ENCODE peak calls at places on chromosomes 5 and 9, in six cellular contexts. E is body of pancreas, H is HFFc6, W is GM23338, T is esophagus squamous epithelium, Y is fibroblast of lung. P is an unnamed sample.
A peak's percentile ranks its signal among the peaks of the same experiment; 100 is the strongest.

GRCh38 chr5:171155621-171156020 is 153.4 kb upstream of the TLX3 start:
- DNase-seq in E (no peak), H (peak; percentile 45), W (no peak), T (no peak), Y (peak; percentile 33), P (no peak)

GRCh38 chr5:10635257-10635860 is 71.5 kb downstream of the ANKRD33B start:
- DNase-seq in E (no peak), H (peak; percentile 40), W (no peak), T (no peak), Y (peak; percentile 43), P (no peak)

GRCh38 chr5:175715627-175716522 is 58.0 kb downstream of the HRH2 start:
- DNase-seq in E (no peak), H (no peak), W (no peak), T (no peak), Y (no peak), P (no peak)

GRCh38 chr9:69885931-69886330 is 65.3 kb downstream of the CFAP95 start:
- DNase-seq in E (no peak), H (no peak), W (no peak), T (no peak), Y (no peak), P (no peak)

GRCh38 chr5:2865856-2866546 is 114.5 kb upstream of the IRX2 start:
- DNase-seq in E (no peak), H (no peak), W (no peak), T (no peak), Y (no peak), P (no peak)

GRCh38 chr9:129312251-129312650 is 134.2 kb upstream of the IER5L start:
- DNase-seq in E (no peak), H (no peak), W (no peak), T (no peak), Y (no peak), P (no peak)

GRCh38 chr9:99801775-99802174 is 19.9 kb upstream of the NR4A3 start:
- DNase-seq in E (no peak), H (no peak), W (no peak), T (no peak), Y (no peak), P (no peak)

GRCh38 chr5:123460296-123460729 is 37.1 kb upstream of the CEP120 start:
- DNase-seq in E (peak; percentile 21), H (no peak), W (peak; percentile 50), T (no peak), Y (no peak), P (no peak)

GRCh38 chr5:132387649-132388117 is 18.2 kb downstream of the SLC22A5 start:
- DNase-seq in E (peak; percentile 41), H (peak; percentile 96), W (no peak), T (no peak), Y (peak; percentile 99), P (no peak)

GRCh38 chr9:134234001-134234660 is 69.8 kb upstream of the RNU6ATAC start:
- DNase-seq in E (no peak), H (no peak), W (no peak), T (no peak), Y (no peak), P (no peak)

GRCh38 chr5:82938901-82939300 is 138.3 kb downstream of the TMEM167A start:
- DNase-seq in E (no peak), H (no peak), W (no peak), T (no peak), Y (no peak), P (no peak)

GRCh38 chr9:90001756-90002155 is 396.9 kb downstream of the GADD45G start:
- DNase-seq in E (no peak), H (no peak), W (no peak), T (no peak), Y (no peak), P (no peak)

GRCh38 chr5:3022665-3023064 is 271.2 kb upstream of the IRX2 start:
- DNase-seq in E (no peak), H (no peak), W (no peak), T (no peak), Y (no peak), P (no peak)

GRCh38 chr9:8750639-8751041 is 951.1 kb upstream of the DMAC1 start:
- DNase-seq in E (no peak), H (no peak), W (peak; percentile 27), T (no peak), Y (peak; percentile 29), P (no peak)

GRCh38 chr5:1521671-1522600 is 1.8 kb downstream of the LPCAT1 start:
- DNase-seq in E (peak; percentile 11), H (peak; percentile 61), W (peak; percentile 58), T (no peak), Y (peak; percentile 72), P (no peak)

GRCh38 chr5:71907001-71907564 is 188.0 kb downstream of the CARTPT start:
- DNase-seq in E (no peak), H (no peak), W (no peak), T (no peak), Y (no peak), P (no peak)

GRCh38 chr9:79689576-79689975 is 117.8 kb downstream of the TLE4 start:
- DNase-seq in E (no peak), H (no peak), W (no peak), T (no peak), Y (no peak), P (no peak)

GRCh38 chr5:86546050-86546449 is 71.7 kb upstream of the COX7C start:
- DNase-seq in E (no peak), H (no peak), W (peak; percentile 19), T (no peak), Y (no peak), P (no peak)

GRCh38 chr5:86542532-86542931 is 75.2 kb upstream of the COX7C start:
- DNase-seq in E (no peak), H (no peak), W (no peak), T (no peak), Y (no peak), P (no peak)

DNA sequence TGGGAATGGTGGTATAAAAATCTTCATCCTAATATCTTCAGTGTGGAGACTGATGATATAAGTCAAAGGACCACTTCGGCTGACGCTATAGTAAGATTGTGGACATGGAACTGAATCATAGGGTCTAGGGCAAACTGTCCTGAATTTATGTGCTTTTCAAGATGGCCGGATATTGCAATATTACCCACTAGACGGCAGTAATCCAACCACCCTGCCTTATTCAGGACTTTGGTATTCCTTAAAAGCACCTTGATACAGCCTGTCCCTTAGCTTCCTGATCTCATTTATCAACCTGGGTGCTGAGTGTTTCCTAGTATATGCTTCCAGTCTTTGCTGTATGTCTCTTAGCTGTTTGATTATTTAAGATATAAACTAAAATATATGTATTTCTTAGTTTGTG is 71.2 kb upstream of the COX7C start:
- DNase-seq in E (no peak), H (no peak), W (peak; percentile 32), T (no peak), Y (no peak), P (no peak)
- TF ChIP-seq CTCF in E (no peak), H (no peak), W (peak; percentile 42), T (no peak), Y (no peak), P (no peak)

GRCh38 chr9:21682376-21682775 is 120.1 kb upstream of the MTAP start:
- DNase-seq in E (no peak), H (no peak), W (no peak), T (no peak), Y (no peak), P (no peak)

GRCh38 chr9:21684231-21684630 is 118.2 kb upstream of the MTAP start:
- DNase-seq in E (no peak), H (no peak), W (no peak), T (no peak), Y (no peak), P (no peak)

GRCh38 chr9:21684831-21685362 is 117.5 kb upstream of the MTAP start:
- DNase-seq in E (no peak), H (peak; percentile 62), W (no peak), T (no peak), Y (peak; percentile 36), P (no peak)

GRCh38 chr9:21682981-21683380 is 119.5 kb upstream of the MTAP start:
- DNase-seq in E (no peak), H (peak; percentile 24), W (no peak), T (no peak), Y (peak; percentile 49), P (no peak)

DNA sequence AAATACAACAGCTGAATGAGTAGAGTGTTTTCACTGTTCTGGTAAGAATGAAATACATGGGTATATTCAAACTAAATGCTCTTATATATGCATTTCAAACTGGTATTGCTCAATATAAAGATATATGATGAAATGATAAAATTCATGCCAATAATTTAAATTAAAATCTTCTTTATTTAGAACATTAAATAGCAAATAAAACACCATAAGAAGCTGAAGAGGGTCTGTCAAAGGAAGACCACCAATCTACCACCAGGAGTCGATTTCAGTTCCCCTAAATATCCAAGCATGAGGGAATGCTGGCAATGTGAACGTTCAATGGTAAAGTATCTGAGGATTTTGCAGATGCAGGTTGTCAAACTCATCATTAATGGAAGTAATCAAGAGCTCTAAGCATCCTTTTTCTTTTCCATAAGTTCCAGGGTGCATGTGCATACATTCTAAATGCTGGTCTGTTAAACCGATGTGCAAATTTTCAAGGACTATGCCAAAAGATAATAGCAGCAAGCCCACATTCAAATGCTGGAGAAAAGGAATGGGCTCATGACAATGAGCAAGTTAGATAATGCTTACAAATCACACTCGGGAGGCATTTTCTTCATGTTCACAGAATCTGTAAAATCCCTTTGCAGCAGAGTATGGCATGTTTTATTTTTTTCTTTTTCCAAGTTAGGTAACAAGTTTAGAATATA is 118.8 kb upstream of the MTAP start:
- DNase-seq in E (no peak), H (no peak), W (no peak), T (no peak), Y (no peak), P (no peak)
- TF ChIP-seq CTCF in E (no peak), H (no peak), W (no peak), T (no peak), Y (no peak), P (no peak)

GRCh38 chr9:35191105-35191504 is 29.3 kb downstream of the UNC13B start:
- DNase-seq in E (no peak), H (no peak), W (no peak), T (no peak), Y (no peak), P (no peak)

GRCh38 chr9:35198191-35198590 is 36.4 kb downstream of the UNC13B start:
- DNase-seq in E (no peak), H (no peak), W (no peak), T (no peak), Y (no peak), P (no peak)

GRCh38 chr9:35195683-35196082 is 33.9 kb downstream of the UNC13B start:
- DNase-seq in E (no peak), H (peak; percentile 21), W (no peak), T (no peak), Y (peak; percentile 9), P (no peak)

GRCh38 chr9:35193762-35194161 is 32.0 kb downstream of the UNC13B start:
- DNase-seq in E (no peak), H (no peak), W (peak; percentile 38), T (no peak), Y (peak; percentile 4), P (no peak)
- TF ChIP-seq CTCF in E (no peak), H (peak; percentile 32), W (peak; percentile 51), T (no peak), Y (no peak), P (no peak)

GRCh38 chr9:91949293-91949945 is 609 bp downstream of the ROR2 start:
- DNase-seq in E (no peak), H (no peak), W (peak; percentile 60), T (no peak), Y (no peak), P (peak; percentile 29)

GRCh38 chr9:91948061-91948422 is 2.0 kb downstream of the ROR2 start:
- DNase-seq in E (no peak), H (no peak), W (peak; percentile 38), T (no peak), Y (peak; percentile 70), P (no peak)

GRCh38 chr9:91949946-91950664 is at the start of gene ROR2:
- DNase-seq in E (peak; percentile 56), H (no peak), W (peak; percentile 91), T (no peak), Y (peak; percentile 70), P (peak; percentile 82)

GRCh38 chr9:91946825-91947224 is 3.2 kb downstream of the ROR2 start:
- DNase-seq in E (no peak), H (no peak), W (no peak), T (no peak), Y (peak; percentile 47), P (no peak)

GRCh38 chr9:91948423-91949292 is 1.4 kb downstream of the ROR2 start:
- DNase-seq in E (peak; percentile 33), H (peak; percentile 6), W (peak; percentile 88), T (no peak), Y (peak; percentile 50), P (peak; percentile 45)
- TF ChIP-seq CTCF in E (peak; percentile 28), H (peak; percentile 39), W (no peak), T (peak; percentile 47), Y (peak; percentile 27), P (peak; percentile 56)